ENCODE peak calls at places on chromosome X, in nine cellular contexts. J is cardiac fibroblast; S is activated CD4-positive, alpha-beta T cell treated with anti-CD3 and anti-CD28 coated beads, Interleukin-2, amount 10 ng/mL, durations not matched to agents 7 days and 5 days; R is stimulated activated naive CD8-positive, alpha-beta T cell treated with anti-CD3 and anti-CD28 coated beads, Interleukin-15, amount 100 ng/mL, for 72 hours; Q is mesenteric fat pad; N is T-cell; F is activated CD8-positive, alpha-beta memory T cell treated with anti-CD3 and anti-CD28 coated beads for 4 hours; A is stimulated activated CD4-positive, alpha-beta T cell treated with anti-CD3 and anti-CD28 coated beads, Interleukin-15, amount 100 ng/mL, for 1 hour; G is left lung. H is an unnamed sample.

GRCh38 chrX:12767856-12768255 is 23.4 kb upstream of the PRPS2 start:
- DNase-seq in F (no peak), R (no peak), S (no peak), J (no peak), N (no peak), A (no peak), G (no peak), Q (no peak), H (no peak)

GRCh38 chrX:103550415-103551051 is 31.2 kb upstream of the RAB40A start:
- DNase-seq in G (no peak), N (no peak), F (no peak), Q (no peak), R (no peak), S (no peak), A (no peak), J (peak), H (no peak)

GRCh38 chrX:17242470-17242869 is 132.5 kb upstream of the NHS start:
- DNase-seq in J (peak), S (peak), N (peak), R (peak), G (no peak), Q (no peak), F (no peak), A (no peak), H (no peak)

GRCh38 chrX:30570505-30570904 is 7.1 kb downstream of the TASL start:
- DNase-seq in R (no peak), A (no peak), G (no peak), Q (no peak), N (no peak), J (peak), F (no peak), S (no peak), H (no peak)

GRCh38 chrX:68568136-68568535 is 69.3 kb downstream of the YIPF6 start:
- DNase-seq in Q (no peak), S (no peak), A (no peak), J (no peak), N (no peak), F (no peak), R (peak), G (no peak), H (no peak)

GRCh38 chrX:136063340-136064079 is 78.3 kb downstream of the SLC9A6 start:
- DNase-seq in F (no peak), J (peak), S (no peak), Q (no peak), G (no peak), N (no peak), R (no peak), A (no peak), H (peak)

GRCh38 chrX:149497626-149498025 is 7.5 kb downstream of the IDS start:
- DNase-seq in A (no peak), F (no peak), J (no peak), N (no peak), R (no peak), G (no peak), S (no peak), Q (no peak), H (no peak)

GRCh38 chrX:323721-324628 is 5.4 kb upstream of the GTPBP6 start:
- DNase-seq in G (peak), Q (peak), S (peak), F (no peak), J (peak), N (no peak), A (no peak), R (peak), H (peak)

GRCh38 chrX:97159916-97160800 is 276.4 kb downstream of the RPA4 start:
- DNase-seq in A (no peak), J (no peak), Q (no peak), N (no peak), G (no peak), S (no peak), R (no peak), F (no peak), H (no peak)

GRCh38 chrX:52337410-52337809 is 31.4 kb upstream of the XAGE2 start:
- DNase-seq in G (no peak), A (no peak), F (no peak), N (no peak), Q (no peak), R (no peak), J (no peak), S (no peak), H (no peak)

GRCh38 chrX:118016422-118016821 is 100.2 kb downstream of the KLHL13 start:
- DNase-seq in N (no peak), F (no peak), Q (no peak), R (no peak), J (no peak), S (no peak), G (no peak), A (no peak), H (no peak)

GRCh38 chrX:152886716-152887115 is 11.2 kb upstream of the ZNF185 start:
- DNase-seq in J (no peak), N (no peak), A (no peak), S (no peak), F (no peak), G (no peak), R (no peak), Q (no peak), H (no peak)

GRCh38 chrX:129609395-129609794 is 45.4 kb downstream of the APLN start:
- DNase-seq in Q (no peak), A (no peak), R (no peak), N (no peak), S (no peak), G (no peak), F (no peak), J (no peak), H (no peak)

GRCh38 chrX:103356897-103357296 is 591 bp downstream of the TCEAL9 start:
- DNase-seq in J (no peak), R (no peak), G (no peak), N (no peak), F (no peak), Q (no peak), A (no peak), S (no peak), H (peak)

GRCh38 chrX:114152130-114152529 is 431.8 kb upstream of the HTR2C start:
- DNase-seq in Q (no peak), G (no peak), R (no peak), J (peak), A (no peak), N (no peak), S (no peak), F (no peak), H (no peak)

GRCh38 chrX:135396109-135396508 is 25.6 kb upstream of the SMIM10L2A start:
- DNase-seq in N (no peak), Q (no peak), R (no peak), A (no peak), S (no peak), G (no peak), F (no peak), J (peak), H (no peak)

GRCh38 chrX:140764401-140764919 is 54.9 kb downstream of the LINC00632 start:
- DNase-seq in R (no peak), N (peak), J (peak), S (no peak), Q (no peak), A (no peak), F (no peak), G (peak), H (peak)

GRCh38 chrX:124217289-124218251 is 114.9 kb upstream of the TEX13D start:
- DNase-seq in N (peak), G (peak), R (peak), S (peak), Q (no peak), A (peak), J (peak), F (peak), H (peak)

GRCh38 chrX:130339408-130340222 is at the start of gene SLC25A14:
- DNase-seq in N (peak), A (peak), Q (no peak), S (peak), J (peak), G (peak), R (peak), F (peak), H (peak)

GRCh38 chrX:5998901-5999300 is 229.8 kb downstream of the NLGN4X start:
- DNase-seq in J (no peak), S (no peak), A (no peak), Q (no peak), G (no peak), F (no peak), R (no peak), N (no peak), H (no peak)

GRCh38 chrX:883588-883987 is 253.0 kb downstream of the SHOX start:
- DNase-seq in R (no peak), F (no peak), N (no peak), G (no peak), Q (no peak), J (no peak), A (no peak), S (no peak), H (no peak)

H was measured in right cardiac atrium.